ENCODE peak calls at places on chromosome 3, in eight cellular contexts. One of them, this sample, is unnamed.
A peak's percentile ranks its signal among the peaks of the same experiment; 100 is the strongest.

GRCh38 chr3:59709702-59710555 is 660.1 kb upstream of the CFAP20DC start:
- DNase-seq in HL-60: peak; percentile 91
- DNase-seq in GM23338: no peak
- DNase-seq in HepG2: no peak
- DNase-seq in GM12878: no peak
- DNase-seq in HCT116: no peak
- DNase-seq in K562: no peak
- DNase-seq in SK-N-SH: no peak
- DNase-seq in this sample: no peak

GRCh38 chr3:108064293-108064887 is 26.4 kb downstream of the CD47 start:
- DNase-seq in HepG2: no peak
- DNase-seq in K562: no peak
- DNase-seq in SK-N-SH: no peak
- DNase-seq in HL-60: no peak
- DNase-seq in HCT116: no peak
- DNase-seq in GM23338: no peak
- DNase-seq in GM12878: no peak
- DNase-seq in this sample: no peak

GRCh38 chr3:36319683-36320082 is 60.6 kb upstream of the STAC start:
- DNase-seq in HL-60: no peak
- DNase-seq in HCT116: no peak
- DNase-seq in HepG2: no peak
- DNase-seq in GM12878: no peak
- DNase-seq in K562: no peak
- DNase-seq in GM23338: peak; percentile 51
- DNase-seq in SK-N-SH: no peak
- DNase-seq in this sample: no peak

GRCh38 chr3:40876019-40876418 is 323.3 kb upstream of the CTNNB1 start:
- DNase-seq in SK-N-SH: no peak
- DNase-seq in K562: no peak
- DNase-seq in HepG2: no peak
- DNase-seq in GM12878: no peak
- DNase-seq in HCT116: no peak
- DNase-seq in HL-60: no peak
- DNase-seq in GM23338: no peak
- DNase-seq in this sample: no peak

GRCh38 chr3:13894096-13894811 is 14.4 kb upstream of the WNT7A start:
- DNase-seq in K562: no peak
- DNase-seq in HepG2: no peak
- DNase-seq in GM23338: no peak
- DNase-seq in GM12878: no peak
- DNase-seq in HL-60: no peak
- DNase-seq in SK-N-SH: no peak
- DNase-seq in HCT116: no peak
- DNase-seq in this sample: no peak

GRCh38 chr3:126358038-126358815 is 1.0 kb upstream of the KLF15 start:
- DNase-seq in HL-60: no peak
- DNase-seq in HCT116: no peak
- DNase-seq in K562: no peak
- DNase-seq in GM12878: no peak
- DNase-seq in SK-N-SH: no peak
- DNase-seq in GM23338: peak; percentile 78
- DNase-seq in HepG2: no peak
- DNase-seq in this sample: no peak

GRCh38 chr3:100425321-100425720 is 24.0 kb downstream of the LNP1 start:
- DNase-seq in HepG2: no peak
- DNase-seq in HCT116: no peak
- DNase-seq in K562: peak; percentile 57
- DNase-seq in SK-N-SH: no peak
- DNase-seq in GM12878: no peak
- DNase-seq in GM23338: no peak
- DNase-seq in HL-60: no peak
- DNase-seq in this sample: no peak

GRCh38 chr3:13042932-13043275 is 30.3 kb downstream of the IQSEC1 start:
- DNase-seq in GM23338: peak; percentile 32
- DNase-seq in SK-N-SH: peak; percentile 93
- DNase-seq in K562: peak; percentile 78
- DNase-seq in HepG2: no peak
- DNase-seq in GM12878: no peak
- DNase-seq in HL-60: no peak
- DNase-seq in HCT116: no peak
- DNase-seq in this sample: no peak

GRCh38 chr3:129323651-129324294 is 45.1 kb downstream of the HMCES start:
- DNase-seq in GM23338: no peak
- DNase-seq in HepG2: no peak
- DNase-seq in GM12878: no peak
- DNase-seq in HL-60: no peak
- DNase-seq in SK-N-SH: no peak
- DNase-seq in HCT116: no peak
- DNase-seq in K562: peak; percentile 45
- DNase-seq in this sample: no peak

GRCh38 chr3:127044996-127045395 is 62.1 kb downstream of the PLXNA1 start:
- DNase-seq in GM12878: no peak
- DNase-seq in HepG2: no peak
- DNase-seq in SK-N-SH: peak; percentile 74
- DNase-seq in K562: peak; percentile 79
- DNase-seq in GM23338: peak; percentile 61
- DNase-seq in HCT116: peak; percentile 29
- DNase-seq in HL-60: no peak
- DNase-seq in this sample: peak; percentile 13

GRCh38 chr3:172194702-172195392 is 155.5 kb downstream of the FNDC3B start:
- DNase-seq in HepG2: no peak
- DNase-seq in HL-60: no peak
- DNase-seq in GM23338: peak; percentile 87
- DNase-seq in GM12878: no peak
- DNase-seq in SK-N-SH: peak; percentile 41
- DNase-seq in HCT116: peak; percentile 22
- DNase-seq in K562: peak; percentile 29
- DNase-seq in this sample: peak; percentile 66

GRCh38 chr3:53821631-53822068 is 24.6 kb downstream of the CHDH start:
- DNase-seq in HCT116: no peak
- DNase-seq in K562: no peak
- DNase-seq in SK-N-SH: no peak
- DNase-seq in GM12878: no peak
- DNase-seq in GM23338: no peak
- DNase-seq in HL-60: no peak
- DNase-seq in HepG2: no peak
- DNase-seq in this sample: no peak

GRCh38 chr3:32934150-32934742 is 17.2 kb upstream of the CCR4 start:
- DNase-seq in HCT116: peak; percentile 12
- DNase-seq in GM12878: no peak
- DNase-seq in HL-60: no peak
- DNase-seq in SK-N-SH: peak; percentile 57
- DNase-seq in GM23338: peak; percentile 52
- DNase-seq in HepG2: no peak
- DNase-seq in K562: no peak
- DNase-seq in this sample: peak; percentile 21

GRCh38 chr3:170869240-170869592 is 779 bp downstream of the RPL22L1 start:
- DNase-seq in SK-N-SH: no peak
- DNase-seq in HepG2: no peak
- DNase-seq in GM23338: no peak
- DNase-seq in K562: no peak
- DNase-seq in GM12878: no peak
- DNase-seq in HCT116: no peak
- DNase-seq in HL-60: no peak
- DNase-seq in this sample: no peak

GRCh38 chr3:170867143-170867542 is 2.9 kb downstream of the RPL22L1 start:
- DNase-seq in GM23338: no peak
- DNase-seq in HCT116: no peak
- DNase-seq in HL-60: peak; percentile 56
- DNase-seq in K562: no peak
- DNase-seq in GM12878: no peak
- DNase-seq in HepG2: no peak
- DNase-seq in SK-N-SH: no peak
- DNase-seq in this sample: no peak

GRCh38 chr3:170867552-170867951 is 2.4 kb downstream of the RPL22L1 start:
- DNase-seq in K562: no peak
- DNase-seq in SK-N-SH: no peak
- DNase-seq in HL-60: no peak
- DNase-seq in GM23338: no peak
- DNase-seq in HCT116: no peak
- DNase-seq in HepG2: no peak
- DNase-seq in GM12878: no peak
- DNase-seq in this sample: no peak

GRCh38 chr3:170868577-170869239 is 1.3 kb downstream of the RPL22L1 start:
- DNase-seq in HCT116: no peak
- DNase-seq in K562: no peak
- DNase-seq in GM12878: no peak
- DNase-seq in HepG2: no peak
- DNase-seq in SK-N-SH: no peak
- DNase-seq in HL-60: no peak
- DNase-seq in GM23338: no peak
- DNase-seq in this sample: no peak

GRCh38 chr3:170869645-170870593 is at the start of gene RPL22L1:
- DNase-seq in K562: peak; percentile 89
- DNase-seq in SK-N-SH: peak; percentile 87
- DNase-seq in HCT116: peak; percentile 91
- DNase-seq in HepG2: peak; percentile 90
- DNase-seq in GM23338: peak; percentile 98
- DNase-seq in GM12878: peak; percentile 91
- DNase-seq in HL-60: peak; percentile 95
- DNase-seq in this sample: peak; percentile 94
- TF ChIP-seq REST in K562: peak; percentile 14
- TF ChIP-seq REST in SK-N-SH: peak; percentile 39
- TF ChIP-seq REST in HCT116: no peak
- TF ChIP-seq REST in HepG2: peak; percentile 79
- TF ChIP-seq REST in GM23338: peak; percentile 37
- TF ChIP-seq REST in GM12878: peak; percentile 23
- TF ChIP-seq REST in HL-60: peak; percentile 81
- TF ChIP-seq REST in this sample: no peak

DNA sequence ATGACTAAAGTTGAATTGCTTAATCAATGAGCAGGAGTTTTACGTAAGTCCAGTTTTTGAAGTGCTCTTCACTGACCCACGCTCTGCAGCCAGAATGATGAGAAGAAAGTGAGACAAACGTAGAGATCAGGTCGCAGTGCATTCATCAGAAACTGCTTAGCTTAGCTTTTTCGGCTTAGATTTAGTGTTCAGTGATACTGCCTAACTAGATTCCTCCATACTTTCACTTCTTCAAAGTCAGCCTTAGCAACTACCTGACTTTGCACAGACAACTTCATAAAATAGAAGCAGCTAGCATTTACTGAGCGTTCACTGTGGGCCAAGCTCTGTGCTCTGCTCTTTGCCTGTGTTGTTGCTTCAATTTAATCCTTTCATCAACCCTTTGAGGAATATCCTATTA is 116.1 kb downstream of the KCNH8 start:
- DNase-seq in SK-N-SH: no peak
- DNase-seq in GM23338: no peak
- DNase-seq in GM12878: no peak
- DNase-seq in HepG2: no peak
- DNase-seq in HL-60: no peak
- DNase-seq in HCT116: no peak
- DNase-seq in K562: no peak
- DNase-seq in this sample: no peak
- TF ChIP-seq REST in SK-N-SH: no peak
- TF ChIP-seq REST in GM23338: no peak
- TF ChIP-seq REST in GM12878: no peak
- TF ChIP-seq REST in HepG2: no peak
- TF ChIP-seq REST in HL-60: no peak
- TF ChIP-seq REST in HCT116: no peak
- TF ChIP-seq REST in K562: no peak
- TF ChIP-seq REST in this sample: no peak

DNA sequence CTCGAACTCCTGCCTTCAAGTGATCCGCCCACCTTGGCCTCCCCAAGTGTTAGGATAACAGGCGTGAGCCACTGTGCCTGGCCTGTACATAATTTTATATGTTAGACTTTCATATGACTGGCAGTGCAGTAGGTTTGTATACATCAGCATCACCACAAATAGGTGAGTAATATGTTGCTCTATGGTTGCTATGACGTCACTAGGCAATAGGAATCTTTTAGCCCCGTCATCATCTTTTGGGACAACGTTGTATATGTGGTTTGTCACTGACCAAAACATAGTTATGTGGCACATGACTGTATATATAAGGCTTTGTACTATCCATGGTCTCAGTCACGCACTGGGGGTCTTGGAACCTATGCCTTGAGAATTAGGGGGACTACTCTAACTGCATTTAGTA is 17.0 kb upstream of the DNAJC19 start:
- DNase-seq in GM12878: no peak
- DNase-seq in HL-60: no peak
- DNase-seq in HCT116: no peak
- DNase-seq in SK-N-SH: no peak
- DNase-seq in K562: no peak
- DNase-seq in GM23338: no peak
- DNase-seq in HepG2: no peak
- DNase-seq in this sample: no peak
- TF ChIP-seq REST in GM12878: no peak
- TF ChIP-seq REST in HL-60: no peak
- TF ChIP-seq REST in HCT116: no peak
- TF ChIP-seq REST in SK-N-SH: no peak
- TF ChIP-seq REST in K562: no peak
- TF ChIP-seq REST in GM23338: no peak
- TF ChIP-seq REST in HepG2: no peak
- TF ChIP-seq REST in this sample: no peak

DNA sequence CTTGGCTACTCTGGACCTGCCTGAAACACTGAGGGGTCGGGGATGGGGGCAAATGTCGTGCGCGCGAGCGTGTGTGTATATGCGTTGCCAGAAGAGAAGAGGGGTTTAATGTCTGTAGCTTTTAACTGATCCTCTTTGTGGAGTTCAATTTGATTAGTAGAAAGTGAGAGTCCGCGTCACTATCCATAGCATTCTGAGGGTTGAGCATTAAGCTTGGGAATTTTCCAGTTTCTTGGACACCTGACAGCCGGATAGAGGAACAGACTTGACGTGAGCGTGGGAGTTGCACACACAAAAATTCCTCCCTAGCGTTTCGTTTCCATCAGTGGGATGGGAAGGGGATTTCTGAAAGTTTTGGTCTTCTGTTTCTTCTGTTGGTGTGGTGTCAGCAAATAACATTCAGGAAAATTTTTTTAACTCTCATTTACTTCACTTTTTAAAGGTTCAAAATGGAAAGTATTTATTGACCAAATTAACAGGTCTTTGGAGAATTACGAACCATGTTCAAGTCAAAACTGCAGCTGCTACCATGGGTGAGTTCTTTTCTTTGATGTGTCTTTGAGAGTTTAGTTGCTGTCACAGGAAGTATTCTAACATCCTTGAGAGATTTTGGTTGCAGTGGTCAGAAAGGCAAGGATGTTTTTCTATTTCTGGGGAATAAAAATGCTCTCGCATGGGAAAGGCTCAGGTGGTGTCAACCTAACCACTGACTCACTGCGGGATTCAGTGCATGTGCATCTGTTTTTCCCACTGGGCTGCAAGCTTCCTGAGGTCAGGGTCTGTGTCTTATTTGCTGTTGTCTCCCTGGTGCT is 821 bp downstream of the POGLUT1 start:
- DNase-seq in SK-N-SH: no peak
- DNase-seq in HepG2: no peak
- DNase-seq in HCT116: no peak
- DNase-seq in HL-60: peak; percentile 19
- DNase-seq in GM12878: peak; percentile 25
- DNase-seq in GM23338: no peak
- DNase-seq in K562: no peak
- DNase-seq in this sample: no peak
- TF ChIP-seq REST in SK-N-SH: no peak
- TF ChIP-seq REST in HepG2: no peak
- TF ChIP-seq REST in HCT116: no peak
- TF ChIP-seq REST in HL-60: no peak
- TF ChIP-seq REST in GM12878: no peak
- TF ChIP-seq REST in GM23338: no peak
- TF ChIP-seq REST in K562: no peak
- TF ChIP-seq REST in this sample: no peak

GRCh38 chr3:8532251-8532831 is 30.7 kb downstream of the LMCD1 start:
- DNase-seq in GM23338: no peak
- DNase-seq in HepG2: no peak
- DNase-seq in GM12878: no peak
- DNase-seq in K562: no peak
- DNase-seq in SK-N-SH: no peak
- DNase-seq in HL-60: no peak
- DNase-seq in HCT116: no peak
- DNase-seq in this sample: peak; percentile 28
- TF ChIP-seq REST in GM23338: no peak
- TF ChIP-seq REST in HepG2: no peak
- TF ChIP-seq REST in GM12878: no peak
- TF ChIP-seq REST in K562: no peak
- TF ChIP-seq REST in SK-N-SH: no peak
- TF ChIP-seq REST in HL-60: no peak
- TF ChIP-seq REST in HCT116: no peak
- TF ChIP-seq REST in this sample: no peak